ENCODE peak calls at places on chromosomes 11 and 22, in eight cellular contexts. T, O, R, L, C, X, D and Q are unnamed samples.

GRCh38 chr11:120334894-120335462 is 1.2 kb upstream of the ARHGEF12 start:
- DNase-seq in T (peak), O (peak), R (no peak), L (peak), C (peak), X (peak), D (no peak), Q (peak)

GRCh38 chr11:123187670-123188507 is 7.2 kb downstream of the CLMP start:
- DNase-seq in T (no peak), O (peak), R (no peak), L (peak), C (no peak), X (no peak), D (no peak), Q (peak)

GRCh38 chr22:17880020-17880419 is 105.8 kb upstream of the BID start:
- DNase-seq in T (no peak), O (no peak), R (no peak), L (no peak), C (no peak), X (no peak), D (no peak), Q (no peak)

GRCh38 chr11:11261629-11262028 is 91.4 kb downstream of the CSNK2A3 start:
- DNase-seq in T (no peak), O (no peak), R (no peak), L (no peak), C (no peak), X (no peak), D (no peak), Q (no peak)

GRCh38 chr22:39434721-39435120 is 22.1 kb upstream of the MGAT3 start:
- DNase-seq in T (no peak), O (no peak), R (no peak), L (no peak), C (no peak), X (no peak), D (no peak), Q (no peak)

GRCh38 chr22:24128631-24129601 is 52.4 kb upstream of the SUSD2 start:
- DNase-seq in T (no peak), O (no peak), R (peak), L (no peak), C (no peak), X (peak), D (no peak), Q (no peak)

GRCh38 chr22:29587938-29588699 is 7.2 kb upstream of the NIPSNAP1 start:
- DNase-seq in T (no peak), O (peak), R (no peak), L (peak), C (peak), X (no peak), D (no peak), Q (peak)

GRCh38 chr11:83194284-83195175 is 1.0 kb downstream of the ANKRD42 start:
- DNase-seq in T (peak), O (peak), R (peak), L (peak), C (peak), X (peak), D (peak), Q (peak)

GRCh38 chr11:69368119-69368880 is 74.3 kb downstream of the MYEOV start:
- DNase-seq in T (peak), O (no peak), R (no peak), L (no peak), C (no peak), X (no peak), D (no peak), Q (no peak)

GRCh38 chr11:31687256-31687655 is 123.9 kb downstream of the PAX6 start:
- DNase-seq in T (no peak), O (no peak), R (no peak), L (no peak), C (no peak), X (no peak), D (no peak), Q (peak)

GRCh38 chr22:37334859-37335818 is 52.8 kb downstream of the CYTH4 start:
- DNase-seq in T (no peak), O (no peak), R (no peak), L (no peak), C (no peak), X (no peak), D (no peak), Q (no peak)

GRCh38 chr11:77081976-77082836 is 15.4 kb downstream of the CAPN5 start:
- DNase-seq in T (no peak), O (no peak), R (no peak), L (no peak), C (no peak), X (peak), D (peak), Q (no peak)

GRCh38 chr22:18010263-18010662 is 14.1 kb downstream of the MICAL3 start:
- DNase-seq in T (no peak), O (no peak), R (no peak), L (no peak), C (no peak), X (no peak), D (no peak), Q (no peak)

GRCh38 chr22:26416670-26417270 is 12.3 kb upstream of the ASPHD2 start:
- DNase-seq in T (no peak), O (peak), R (no peak), L (peak), C (peak), X (no peak), D (peak), Q (peak)

GRCh38 chr11:111045408-111045806 is 200.1 kb upstream of the POU2AF2 start:
- DNase-seq in T (no peak), O (no peak), R (no peak), L (no peak), C (no peak), X (no peak), D (no peak), Q (no peak)

GRCh38 chr22:46726066-46726985 is 11.7 kb downstream of the CERK start:
- DNase-seq in T (no peak), O (peak), R (peak), L (no peak), C (no peak), X (peak), D (no peak), Q (no peak)

GRCh38 chr11:2801711-2802388 is 83.7 kb downstream of the CDKN1C start:
- DNase-seq in T (peak), O (no peak), R (peak), L (no peak), C (no peak), X (no peak), D (peak), Q (no peak)

GRCh38 chr11:113534625-113535024 is 59.4 kb upstream of the DRD2 start:
- DNase-seq in T (no peak), O (no peak), R (no peak), L (no peak), C (no peak), X (no peak), D (no peak), Q (no peak)

GRCh38 chr22:22403771-22404170 is 104.8 kb downstream of the ZNF280B start:
- DNase-seq in T (no peak), O (no peak), R (no peak), L (no peak), C (no peak), X (no peak), D (no peak), Q (no peak)

GRCh38 chr22:49968831-49969661 is 8.5 kb downstream of the PIM3 start:
- DNase-seq in T (no peak), O (no peak), R (peak), L (no peak), C (no peak), X (no peak), D (peak), Q (no peak)

GRCh38 chr11:47225552-47226137 is 10.9 kb downstream of the DDB2 start:
- DNase-seq in T (no peak), O (no peak), R (no peak), L (no peak), C (no peak), X (no peak), D (no peak), Q (no peak)

GRCh38 chr11:2794419-2794795 is 91.2 kb downstream of the CDKN1C start:
- DNase-seq in T (no peak), O (no peak), R (peak), L (no peak), C (no peak), X (peak), D (peak), Q (no peak)

GRCh38 chr22:37476389-37477329 is 9.5 kb downstream of the MFNG start:
- DNase-seq in T (no peak), O (no peak), R (no peak), L (no peak), C (no peak), X (no peak), D (no peak), Q (no peak)

GRCh38 chr11:82747471-82747870 is 13.8 kb upstream of the FAM181B start:
- DNase-seq in T (no peak), O (no peak), R (no peak), L (no peak), C (no peak), X (no peak), D (no peak), Q (no peak)

GRCh38 chr11:28910926-28911325 is 802.7 kb downstream of the METTL15 start:
- DNase-seq in T (no peak), O (no peak), R (no peak), L (no peak), C (peak), X (no peak), D (no peak), Q (peak)

GRCh38 chr11:109329716-109330115 is 92.3 kb upstream of the C11orf87 start:
- DNase-seq in T (no peak), O (no peak), R (no peak), L (no peak), C (no peak), X (peak), D (no peak), Q (no peak)

GRCh38 chr11:63920126-63920869 is 3.3 kb upstream of the RCOR2 start:
- DNase-seq in T (peak), O (no peak), R (peak), L (no peak), C (no peak), X (peak), D (peak), Q (peak)

DNA sequence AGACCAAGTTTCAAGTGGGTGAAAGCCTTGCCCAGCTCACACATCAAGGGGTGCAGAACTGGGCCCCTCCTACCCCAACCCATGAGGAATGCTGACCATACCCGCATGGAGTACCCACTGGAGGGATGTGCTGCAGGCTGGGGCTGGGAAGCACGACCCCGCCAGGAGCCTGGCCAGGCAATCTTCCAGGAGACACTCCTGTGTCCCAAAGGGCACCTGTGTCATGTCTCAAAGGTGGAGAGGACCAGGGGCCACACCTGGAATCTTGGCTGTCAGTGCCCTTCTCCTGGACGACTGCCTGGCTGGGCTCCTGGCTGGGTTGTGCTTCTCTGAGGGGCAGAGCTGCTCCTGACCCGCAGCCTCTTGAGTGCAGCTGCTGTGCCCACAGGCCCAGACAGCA is 6.7 kb downstream of the ARAP1 start:
- DNase-seq in T (no peak), O (no peak), R (no peak), L (no peak), C (no peak), X (no peak), D (no peak), Q (no peak)
- H3K4me3 ChIP-seq in T (no peak), O (no peak), R (no peak), L (no peak), C (no peak), X (no peak), D (no peak), Q (no peak)

GRCh38 chr22:20988573-20989322 is 6.7 kb downstream of the LZTR1 start:
- DNase-seq in T (no peak), O (no peak), R (no peak), L (no peak), C (no peak), X (no peak), D (no peak), Q (no peak)
- H3K4me3 ChIP-seq in T (no peak), O (no peak), R (no peak), L (no peak), C (no peak), X (no peak), D (no peak), Q (no peak)

DNA sequence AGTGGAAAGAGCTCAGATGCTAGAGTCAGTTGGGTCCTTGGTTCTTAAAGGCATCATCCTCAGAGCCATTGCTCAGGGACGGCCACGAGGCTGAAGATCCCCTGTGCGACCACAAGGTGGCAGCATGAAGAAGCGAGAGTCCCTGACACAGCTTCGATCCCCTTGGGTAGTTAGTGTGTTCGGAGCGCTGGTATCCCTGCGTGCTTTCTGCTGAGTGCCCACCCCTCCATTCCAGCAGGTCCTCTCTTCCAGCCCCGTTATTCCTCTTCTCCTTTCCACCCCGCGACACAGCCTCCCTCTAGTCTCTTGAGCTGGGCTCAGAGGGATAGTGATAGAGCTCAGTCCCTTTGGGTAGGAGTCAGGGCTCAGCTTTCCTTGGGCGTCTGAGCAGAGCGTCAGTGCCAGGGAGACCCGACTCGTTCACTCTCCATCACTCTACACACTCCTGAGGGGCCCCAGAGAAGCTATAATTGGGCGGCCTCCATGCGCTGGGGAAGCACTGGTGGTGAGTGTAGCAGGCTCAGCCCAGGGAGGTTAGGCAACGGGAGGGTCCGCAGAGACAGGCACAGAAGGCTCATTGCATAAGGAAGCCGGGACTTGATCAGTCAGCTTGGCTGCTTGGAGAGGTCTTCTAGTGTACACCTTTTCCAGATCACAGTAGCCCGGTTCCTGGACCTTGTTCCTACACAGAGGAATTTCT is at the start of gene OR51D1:
- DNase-seq in T (peak), O (peak), R (peak), L (peak), C (peak), X (peak), D (peak), Q (peak)
- H3K4me3 ChIP-seq in T (peak), O (no peak), R (peak), L (no peak), C (no peak), X (no peak), D (peak), Q (no peak)

GRCh38 chr11:115848614-115849013 is 344.4 kb upstream of the CADM1 start:
- DNase-seq in T (no peak), O (peak), R (no peak), L (peak), C (no peak), X (no peak), D (no peak), Q (no peak)
- H3K4me3 ChIP-seq in T (no peak), O (no peak), R (no peak), L (no peak), C (no peak), X (no peak), D (no peak), Q (no peak)

GRCh38 chr11:13965337-13965736 is 2.8 kb downstream of the SPON1 start:
- DNase-seq in T (no peak), O (no peak), R (no peak), L (no peak), C (no peak), X (no peak), D (no peak), Q (no peak)

GRCh38 chr11:13963169-13963948 is 836 bp downstream of the SPON1 start:
- DNase-seq in T (peak), O (no peak), R (peak), L (peak), C (no peak), X (no peak), D (peak), Q (no peak)

GRCh38 chr11:13966486-13966885 is 4.0 kb downstream of the SPON1 start:
- DNase-seq in T (no peak), O (no peak), R (no peak), L (no peak), C (no peak), X (no peak), D (no peak), Q (no peak)

GRCh38 chr11:13963949-13964770 is 1.6 kb downstream of the SPON1 start:
- DNase-seq in T (no peak), O (no peak), R (peak), L (no peak), C (no peak), X (no peak), D (no peak), Q (no peak)

DNA sequence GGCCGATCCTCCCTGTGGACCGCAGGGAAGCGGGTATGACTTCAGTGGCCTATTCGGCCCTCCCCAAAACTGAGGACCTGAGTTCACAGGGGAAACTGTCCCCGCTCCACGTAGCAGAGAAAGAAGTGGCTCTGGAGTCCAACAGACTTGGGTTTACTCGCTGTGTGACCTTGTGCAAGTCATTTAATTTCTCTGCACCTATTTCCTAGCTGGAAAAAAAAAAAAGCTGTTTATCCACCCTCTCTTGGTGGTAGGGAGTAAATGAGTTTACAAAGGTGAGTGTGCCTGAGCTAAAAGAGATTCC is 2.2 kb downstream of the SPON1 start:
- DNase-seq in T (no peak), O (no peak), R (no peak), L (no peak), C (no peak), X (no peak), D (no peak), Q (no peak)
- H3K4me3 ChIP-seq in T (peak), O (no peak), R (peak), L (no peak), C (no peak), X (no peak), D (peak), Q (no peak)

GRCh38 chr22:30611197-30611596 is 4.2 kb downstream of the TCN2 start:
- DNase-seq in T (no peak), O (no peak), R (no peak), L (no peak), C (no peak), X (no peak), D (no peak), Q (no peak)

GRCh38 chr22:30607300-30607930 is 441 bp downstream of the TCN2 start:
- DNase-seq in T (no peak), O (no peak), R (no peak), L (no peak), C (no peak), X (no peak), D (no peak), Q (no peak)

GRCh38 chr22:30610299-30610698 is 3.3 kb downstream of the TCN2 start:
- DNase-seq in T (peak), O (no peak), R (no peak), L (no peak), C (no peak), X (no peak), D (peak), Q (no peak)

GRCh38 chr22:30607939-30608338 is 965 bp downstream of the TCN2 start:
- DNase-seq in T (no peak), O (no peak), R (no peak), L (no peak), C (no peak), X (no peak), D (no peak), Q (no peak)

GRCh38 chr22:30609260-30610185 is 2.5 kb downstream of the TCN2 start:
- DNase-seq in T (peak), O (peak), R (peak), L (peak), C (peak), X (peak), D (peak), Q (peak)
- H3K4me3 ChIP-seq in T (no peak), O (no peak), R (peak), L (no peak), C (no peak), X (no peak), D (no peak), Q (no peak)

GRCh38 chr11:30560345-30561106 is 25.6 kb downstream of the MPPED2 start:
- DNase-seq in T (no peak), O (peak), R (no peak), L (peak), C (no peak), X (no peak), D (no peak), Q (no peak)
- H3K4me3 ChIP-seq in T (no peak), O (no peak), R (peak), L (peak), C (no peak), X (no peak), D (peak), Q (no peak)